ENCODE peak calls at places on chromosome 6, in eight cellular contexts. G is endothelial cell of umbilical vein, O is NCI-H2081, V is tibial nerve, U is kidney glomerular epithelial cell, H is HEK293T, S is T-cell, E is T-helper 17 cell. C is an unnamed sample.

GRCh38 chr6:30881987-30882763 is 2.1 kb upstream of the DDR1 start:
- DNase-seq in E (no peak), U (no peak), H (no peak), O (no peak), G (no peak), V (no peak), S (no peak), C (no peak)

GRCh38 chr6:135586844-135587243 is 89.3 kb upstream of the AHI1 start:
- DNase-seq in H (no peak), O (no peak), U (no peak), E (no peak), V (no peak), S (no peak), G (no peak), C (no peak)

GRCh38 chr6:87277123-87277522 is 45.3 kb upstream of the SMIM8 start:
- DNase-seq in H (peak; percentile 14), U (no peak), V (no peak), E (no peak), S (no peak), O (peak; percentile 31), G (peak; percentile 23), C (no peak)

GRCh38 chr6:159324599-159324998 is 155.4 kb downstream of the FNDC1 start:
- DNase-seq in S (no peak), O (no peak), G (no peak), U (no peak), V (no peak), H (no peak), E (no peak), C (no peak)

GRCh38 chr6:141097471-141097870 is 1035.3 kb upstream of the GJE1 start:
- DNase-seq in H (no peak), O (no peak), V (no peak), G (no peak), S (no peak), U (no peak), E (no peak), C (no peak)

GRCh38 chr6:100924574-100924973 is 43.4 kb upstream of the ASCC3 start:
- DNase-seq in U (no peak), O (no peak), G (no peak), S (no peak), E (no peak), H (no peak), V (no peak), C (no peak)

GRCh38 chr6:56902551-56903464 is 52.1 kb upstream of the BEND6 start:
- DNase-seq in U (peak; percentile 56), H (peak; percentile 28), O (peak; percentile 18), V (no peak), G (peak; percentile 49), E (no peak), S (no peak), C (peak; percentile 9)

GRCh38 chr6:142871910-142872331 is 73.1 kb downstream of the HIVEP2 start:
- DNase-seq in S (no peak), G (peak; percentile 90), U (peak; percentile 93), E (peak; percentile 46), H (no peak), O (no peak), V (no peak), C (no peak)

GRCh38 chr6:52305948-52306767 is 21.6 kb upstream of the MCM3 start:
- DNase-seq in V (no peak), E (no peak), O (no peak), U (no peak), G (no peak), S (no peak), H (no peak), C (no peak)